ENCODE peak calls at places on chromosomes 4 and X, in seven cellular contexts. Q is body of pancreas, E is tibial artery, U is ovary, W is thyroid gland, I is spleen, B is A549. C is an unnamed sample.

GRCh38 chr4:187321741-187322140 is 598.1 kb upstream of the FAT1 start:
- DNase-seq in Q (no peak), E (no peak), U (no peak), W (no peak), I (no peak), B (no peak), C (no peak)

GRCh38 chr4:27366424-27366823 is 505.8 kb downstream of the STIM2 start:
- DNase-seq in Q (no peak), E (no peak), U (no peak), W (no peak), I (no peak), B (no peak), C (no peak)

GRCh38 chrX:106999002-106999975 is 723 bp downstream of the MORC4 start:
- DNase-seq in Q (peak; percentile 56), E (peak; percentile 63), U (peak; percentile 49), W (peak; percentile 66), I (peak; percentile 77), B (peak; percentile 25), C (peak; percentile 43)

GRCh38 chr4:70994069-70994366 is 569 bp downstream of the DCK start:
- DNase-seq in Q (no peak), E (no peak), U (no peak), W (no peak), I (no peak), B (no peak), C (peak; percentile 29)

GRCh38 chr4:52939739-52940138 is 77.6 kb downstream of the RASL11B start:
- DNase-seq in Q (peak; percentile 62), E (no peak), U (no peak), W (no peak), I (no peak), B (no peak), C (no peak)

GRCh38 chr4:70687821-70688794 is at the start of gene UTP3:
- DNase-seq in Q (peak; percentile 97), E (peak; percentile 94), U (peak; percentile 97), W (peak; percentile 97), I (peak; percentile 97), B (peak; percentile 75), C (peak; percentile 96)

GRCh38 chr4:89316931-89317366 is 9.3 kb upstream of the GPRIN3 start:
- DNase-seq in Q (peak; percentile 13), E (no peak), U (no peak), W (no peak), I (no peak), B (no peak), C (no peak)

GRCh38 chr4:98662619-98663225 is 4.3 kb upstream of the TSPAN5 start:
- DNase-seq in Q (no peak), E (no peak), U (no peak), W (peak; percentile 15), I (peak; percentile 78), B (no peak), C (no peak)

GRCh38 chr4:85488416-85488815 is 13.5 kb downstream of the ARHGAP24 start:
- DNase-seq in Q (no peak), E (no peak), U (no peak), W (peak; percentile 54), I (no peak), B (no peak), C (no peak)

GRCh38 chr4:84498203-84499026 is 677 bp downstream of the NKX6-1 start:
- DNase-seq in Q (peak; percentile 34), E (no peak), U (peak; percentile 49), W (peak; percentile 56), I (no peak), B (peak; percentile 9), C (no peak)

GRCh38 chrX:134173541-134174272 is 63.3 kb upstream of the CCDC160 start:
- DNase-seq in Q (no peak), E (no peak), U (no peak), W (no peak), I (peak; percentile 74), B (no peak), C (no peak)

GRCh38 chrX:42538405-42538804 is 239.6 kb downstream of the PPP1R2C start:
- DNase-seq in Q (no peak), E (no peak), U (no peak), W (no peak), I (no peak), B (no peak), C (no peak)

GRCh38 chrX:49271341-49271740 is 1.7 kb downstream of the PPP1R3F start:
- DNase-seq in Q (peak; percentile 32), E (no peak), U (no peak), W (peak; percentile 14), I (peak; percentile 41), B (no peak), C (no peak)

GRCh38 chrX:34884693-34885277 is 57.8 kb upstream of the FAM47B start:
- DNase-seq in Q (no peak), E (no peak), U (no peak), W (no peak), I (no peak), B (peak; percentile 33), C (no peak)

GRCh38 chrX:10570601-10571000 is 49.8 kb downstream of the MID1 start:
- DNase-seq in Q (no peak), E (no peak), U (no peak), W (no peak), I (no peak), B (no peak), C (no peak)

GRCh38 chr4:4591071-4591470 is 49.2 kb upstream of the STX18 start:
- DNase-seq in Q (no peak), E (no peak), U (no peak), W (no peak), I (no peak), B (no peak), C (no peak)

GRCh38 chr4:158176108-158176507 is 3.3 kb upstream of the GASK1B start:
- DNase-seq in Q (peak; percentile 59), E (no peak), U (no peak), W (peak; percentile 95), I (no peak), B (no peak), C (peak; percentile 88)

GRCh38 chr4:109811707-109812106 is 3.9 kb upstream of the GAR1 start:
- DNase-seq in Q (no peak), E (no peak), U (no peak), W (no peak), I (no peak), B (no peak), C (no peak)

GRCh38 chr4:100722866-100723459 is 205.1 kb upstream of the EMCN start:
- DNase-seq in Q (no peak), E (no peak), U (no peak), W (no peak), I (no peak), B (no peak), C (no peak)

GRCh38 chr4:175850240-175850639 is 38.2 kb upstream of the GPM6A start:
- DNase-seq in Q (no peak), E (no peak), U (no peak), W (no peak), I (no peak), B (no peak), C (no peak)
- TF ChIP-seq CTCF in Q (no peak), E (no peak), U (no peak), W (no peak), I (no peak), B (no peak), C (no peak)

DNA sequence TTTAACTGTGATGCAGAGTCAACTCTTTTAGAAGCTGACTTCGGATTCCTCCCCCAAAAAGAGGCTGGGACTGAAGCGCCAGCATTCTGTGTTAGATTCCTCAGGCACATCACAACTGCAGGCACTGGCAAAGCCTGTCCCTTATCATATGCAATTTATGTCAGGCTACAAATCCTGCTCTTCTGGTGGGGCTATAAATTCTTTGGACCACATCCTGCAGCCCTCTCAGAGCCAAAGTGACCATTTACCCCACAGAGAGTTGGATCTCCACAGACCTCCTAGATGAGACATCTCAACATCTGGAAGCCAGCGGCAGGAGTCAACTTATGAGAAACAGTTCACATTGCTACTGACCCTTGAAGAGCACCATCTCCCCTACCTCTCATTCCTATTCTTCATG is 138.4 kb downstream of the CBR4 start:
- DNase-seq in Q (no peak), E (no peak), U (no peak), W (no peak), I (no peak), B (no peak), C (no peak)
- H3K4me1 ChIP-seq in Q (peaks cover 9% of the 10 kb centered on the region), E (no peaks in the 10 kb centered on the region), U (peaks cover 14% of the 10 kb centered on the region), W (peaks cover 4% of the 10 kb centered on the region), I (peaks cover 14% of the 10 kb centered on the region), B (peaks cover 17% of the 10 kb centered on the region), C (peaks cover 2% of the 10 kb centered on the region)

DNA sequence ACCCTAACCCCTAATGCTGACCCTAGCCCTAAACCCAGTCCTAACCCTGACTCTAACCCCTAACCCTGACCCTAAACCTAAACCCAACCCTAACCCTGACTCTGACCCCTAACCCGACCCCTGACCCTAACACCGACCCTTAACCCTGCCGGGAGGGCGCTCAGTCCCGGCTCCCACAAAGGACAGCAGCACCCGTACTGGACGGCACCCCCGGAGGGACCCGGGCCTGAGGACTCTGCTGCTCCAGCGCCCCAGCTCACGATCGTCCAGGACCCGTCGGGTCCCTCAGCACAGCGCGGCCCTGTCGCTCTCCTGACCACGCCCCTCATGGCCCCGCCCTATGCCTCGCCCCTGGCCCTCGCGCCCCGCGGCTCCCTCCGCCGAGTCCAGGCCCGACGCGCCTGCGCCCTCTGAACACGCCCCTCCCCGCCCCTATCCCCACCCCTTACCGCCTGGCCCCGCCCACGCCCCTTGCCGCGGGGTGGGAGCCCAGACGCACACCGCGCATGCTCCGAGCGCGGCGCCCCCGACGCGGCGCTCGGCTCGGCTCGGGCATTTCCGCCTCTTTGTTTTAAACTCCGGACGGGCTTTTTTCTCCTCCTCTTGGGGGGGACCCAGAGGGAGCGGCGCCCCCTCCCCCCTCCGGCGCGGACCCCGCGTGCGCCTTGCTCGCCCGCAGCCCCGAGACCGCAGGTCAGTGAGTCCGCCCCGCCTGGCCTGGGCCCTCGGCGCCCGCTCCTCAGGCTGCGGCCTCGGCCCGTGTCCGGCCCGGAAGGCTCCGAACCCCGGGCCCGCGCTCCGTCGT is at the start of gene PCGF3:
- DNase-seq in Q (peak; percentile 96), E (peak; percentile 94), U (peak; percentile 97), W (peak; percentile 96), I (peak; percentile 100), B (peak; percentile 83), C (peak; percentile 97)
- H3K27ac ChIP-seq in Q (peak within 1 kb of the TSS; percentile 33), E (peak within 1 kb of the TSS; percentile 93), U (peak within 1 kb of the TSS; percentile 56), W (peak within 1 kb of the TSS; percentile 71), I (peak within 1 kb of the TSS; percentile 94), B (peak within 1 kb of the TSS; percentile 97), C (peak within 1 kb of the TSS; percentile 89)

GRCh38 chrX:124239324-124239723 is 93.1 kb upstream of the TEX13D start:
- DNase-seq in Q (no peak), E (no peak), U (no peak), W (no peak), I (no peak), B (no peak), C (no peak)

GRCh38 chrX:124242160-124242559 is 90.3 kb upstream of the TEX13D start:
- DNase-seq in Q (no peak), E (no peak), U (no peak), W (no peak), I (no peak), B (no peak), C (no peak)

GRCh38 chrX:124239911-124240310 is 92.5 kb upstream of the TEX13D start:
- DNase-seq in Q (no peak), E (no peak), U (no peak), W (no peak), I (no peak), B (no peak), C (no peak)

GRCh38 chrX:124240422-124240821 is 92.0 kb upstream of the TEX13D start:
- DNase-seq in Q (no peak), E (no peak), U (no peak), W (no peak), I (no peak), B (no peak), C (no peak)

DNA sequence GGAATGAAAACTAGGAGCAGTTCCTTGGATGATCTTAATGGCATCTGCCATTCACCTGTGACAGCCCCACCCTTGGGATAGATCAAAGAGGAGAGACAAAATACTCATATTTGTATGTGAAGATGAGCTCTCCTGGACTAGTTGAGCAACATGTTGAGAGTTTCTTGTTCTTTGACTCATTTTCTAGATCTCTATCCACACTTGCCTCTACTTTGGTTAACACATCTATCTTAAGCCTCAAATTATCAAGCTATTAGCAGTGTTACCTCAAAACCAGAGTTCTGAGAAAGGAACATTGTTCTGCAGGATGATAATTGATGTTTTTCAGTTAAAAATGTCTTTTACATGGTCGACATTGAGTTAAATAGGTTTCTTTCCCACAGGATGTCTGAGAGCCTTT is 94.2 kb upstream of the TEX13D start:
- DNase-seq in Q (no peak), E (no peak), U (no peak), W (no peak), I (no peak), B (no peak), C (no peak)
- TF ChIP-seq CTCF in Q (no peak), E (no peak), U (no peak), W (no peak), I (no peak), B (no peak), C (no peak)

C was measured in lung.